ENCODE peak calls at places on chromosome 18, in five cellular contexts. I is Panc1, J is T follicular helper cell, Y is tibial nerve, Z is AG04449. M is an unnamed sample.

GRCh38 chr18:13611616-13612110 is 114.7 kb downstream of the FAM210A start:
- DNase-seq in I (no peak), J (no peak), Y (no peak), Z (no peak), M (peak; percentile 38)

GRCh38 chr18:13379930-13380665 is 161.5 kb downstream of the LDLRAD4 start:
- DNase-seq in I (no peak), J (no peak), Y (no peak), Z (no peak), M (no peak)

GRCh38 chr18:58276640-58277456 is 232.8 kb downstream of the NEDD4L start:
- DNase-seq in I (no peak), J (no peak), Y (no peak), Z (no peak), M (no peak)

GRCh38 chr18:13216732-13217465 is 1.7 kb upstream of the LDLRAD4 start:
- DNase-seq in I (no peak), J (peak; percentile 26), Y (no peak), Z (no peak), M (no peak)

GRCh38 chr18:23493654-23494053 is 9.7 kb upstream of the RMC1 start:
- DNase-seq in I (no peak), J (no peak), Y (no peak), Z (no peak), M (no peak)

GRCh38 chr18:48531979-48532378 is 6.9 kb upstream of the CTIF start:
- DNase-seq in I (no peak), J (no peak), Y (no peak), Z (no peak), M (no peak)

GRCh38 chr18:3452750-3453539 is 3.0 kb downstream of the TGIF1 start:
- DNase-seq in I (no peak), J (no peak), Y (no peak), Z (no peak), M (peak; percentile 21)

GRCh38 chr18:54626779-54627178 is 35.7 kb downstream of the DYNAP start:
- DNase-seq in I (no peak), J (no peak), Y (no peak), Z (no peak), M (no peak)

GRCh38 chr18:55489034-55489741 is 98.8 kb downstream of the TCF4 start:
- DNase-seq in I (no peak), J (no peak), Y (no peak), Z (no peak), M (no peak)

GRCh38 chr18:58788971-58789797 is 75.5 kb upstream of the ZNF532 start:
- DNase-seq in I (no peak), J (no peak), Y (peak; percentile 31), Z (no peak), M (no peak)